ENCODE peak calls at places on chromosomes 6 and 20, in four cellular contexts. One of them, this sample, is unnamed. For H3K4me1, the result is how much of the 10 kb centered on the place peaks cover.

GRCh38 chr6:85675030-85675819 is 32.5 kb upstream of the SYNCRIP start:
- DNase-seq in PC-9: peak
- DNase-seq in fibroblast of lung: peak
- DNase-seq in DND-41: no peak
- DNase-seq in this sample: peak

GRCh38 chr20:32112862-32113261 is 3.3 kb downstream of the TM9SF4 start:
- DNase-seq in DND-41: no peak
- DNase-seq in PC-9: peak
- DNase-seq in fibroblast of lung: no peak
- DNase-seq in this sample: no peak

GRCh38 chr6:81750660-81751387 is 1.7 kb downstream of the TENT5A start:
- DNase-seq in PC-9: no peak
- DNase-seq in fibroblast of lung: no peak
- DNase-seq in DND-41: no peak
- DNase-seq in this sample: peak

GRCh38 chr6:12293931-12294800 is 4.0 kb downstream of the EDN1 start:
- DNase-seq in DND-41: no peak
- DNase-seq in fibroblast of lung: no peak
- DNase-seq in PC-9: no peak
- DNase-seq in this sample: no peak

GRCh38 chr20:63941282-63942060 is 14.7 kb downstream of the UCKL1 start:
- DNase-seq in DND-41: peak
- DNase-seq in fibroblast of lung: no peak
- DNase-seq in PC-9: no peak
- DNase-seq in this sample: peak

GRCh38 chr6:85460154-85460950 is 10.5 kb downstream of the NT5E start:
- DNase-seq in PC-9: no peak
- DNase-seq in fibroblast of lung: no peak
- DNase-seq in DND-41: no peak
- DNase-seq in this sample: no peak

GRCh38 chr20:56414842-56415765 is 3.0 kb downstream of the CASS4 start:
- DNase-seq in PC-9: no peak
- DNase-seq in DND-41: no peak
- DNase-seq in fibroblast of lung: peak
- DNase-seq in this sample: no peak

GRCh38 chr6:161198176-161198575 is 75.7 kb downstream of the AGPAT4 start:
- DNase-seq in fibroblast of lung: peak
- DNase-seq in DND-41: no peak
- DNase-seq in PC-9: no peak
- DNase-seq in this sample: no peak

DNA sequence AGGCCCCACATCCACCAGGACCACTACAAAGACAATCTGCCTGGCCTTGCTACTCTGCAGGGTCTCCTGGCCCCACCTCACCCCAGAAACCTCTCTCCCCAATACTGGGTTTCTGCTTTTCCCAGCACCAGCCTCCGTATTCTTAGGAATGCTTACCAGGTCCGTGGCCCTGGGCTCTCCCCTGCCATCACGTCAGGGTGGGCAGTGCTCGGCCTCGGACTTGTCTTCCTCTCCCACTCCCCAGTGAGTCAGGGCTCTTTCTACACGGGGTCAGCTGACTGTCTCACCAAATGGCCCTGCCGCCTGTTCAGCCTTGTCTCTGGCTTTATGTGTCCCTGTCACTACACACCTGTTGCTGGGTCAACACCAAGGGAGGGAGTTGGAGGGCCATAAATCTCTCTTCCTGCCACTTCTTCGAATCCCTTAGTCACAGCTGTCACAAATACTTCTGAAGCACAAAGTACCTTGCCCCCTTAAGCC is 3.2 kb downstream of the NNAT start:
- DNase-seq in DND-41: no peak
- DNase-seq in PC-9: no peak
- DNase-seq in fibroblast of lung: no peak
- DNase-seq in this sample: no peak
- H3K4me1 ChIP-seq in DND-41: under half
- H3K4me1 ChIP-seq in PC-9: under half
- H3K4me1 ChIP-seq in fibroblast of lung: under half
- H3K4me1 ChIP-seq in this sample: under half

DNA sequence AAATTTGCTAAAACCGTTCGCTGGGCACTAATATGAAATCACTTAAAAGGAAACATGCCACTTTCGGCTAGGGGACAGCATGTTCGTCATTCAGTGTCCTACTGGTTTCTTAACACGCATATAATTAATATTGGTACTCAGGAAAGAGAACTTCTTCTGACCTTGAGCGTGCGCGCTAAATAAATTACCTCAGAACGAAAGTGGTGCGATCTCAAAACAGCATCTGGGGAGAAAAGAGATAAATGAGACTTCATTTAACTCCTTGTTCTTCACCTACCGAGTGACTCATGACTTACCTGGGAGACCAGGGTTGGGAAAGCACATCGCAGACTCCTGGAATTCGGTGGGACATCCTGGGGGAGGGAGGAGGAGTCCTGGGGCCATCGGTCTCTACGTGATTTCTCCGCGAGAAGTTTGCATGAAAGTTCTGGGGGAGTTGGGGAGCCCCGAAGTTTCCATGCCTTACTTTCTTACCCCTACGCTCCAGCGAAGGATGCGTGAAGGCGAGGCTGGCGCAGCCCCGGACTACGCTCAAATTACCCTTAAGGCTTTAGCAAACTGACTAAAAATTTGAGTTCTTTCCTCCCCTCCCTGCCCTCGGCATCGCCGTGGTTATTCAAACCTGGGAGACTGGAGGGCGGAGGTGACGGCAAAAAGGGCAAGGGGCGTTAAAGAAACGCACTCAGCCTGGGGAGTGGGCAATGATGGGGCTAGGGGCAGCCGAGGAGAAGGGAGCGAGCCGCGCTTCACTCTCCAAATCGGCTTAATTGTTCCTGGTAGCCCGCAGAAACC is 1.1 kb upstream of the BEND6 start:
- DNase-seq in DND-41: no peak
- DNase-seq in fibroblast of lung: peak
- DNase-seq in PC-9: peak
- DNase-seq in this sample: no peak
- H2AFZ ChIP-seq in DND-41: no peak
- H2AFZ ChIP-seq in fibroblast of lung: peak
- H2AFZ ChIP-seq in PC-9: peak
- H2AFZ ChIP-seq in this sample: peak

GRCh38 chr20:836188-836587 is 2.7 kb downstream of the FAM110A start:
- DNase-seq in fibroblast of lung: no peak
- DNase-seq in PC-9: no peak
- DNase-seq in DND-41: no peak
- DNase-seq in this sample: no peak
- H3K4me1 ChIP-seq in fibroblast of lung: under half
- H3K4me1 ChIP-seq in PC-9: under half
- H3K4me1 ChIP-seq in DND-41: under half
- H3K4me1 ChIP-seq in this sample: under half

GRCh38 chr6:135578976-135579375 is 81.4 kb upstream of the AHI1 start:
- DNase-seq in fibroblast of lung: no peak
- DNase-seq in DND-41: no peak
- DNase-seq in PC-9: no peak
- DNase-seq in this sample: no peak

GRCh38 chr6:135581211-135581610 is 83.7 kb upstream of the AHI1 start:
- DNase-seq in fibroblast of lung: no peak
- DNase-seq in DND-41: no peak
- DNase-seq in PC-9: no peak
- DNase-seq in this sample: no peak

GRCh38 chr6:135576055-135576454 is 78.5 kb upstream of the AHI1 start:
- DNase-seq in PC-9: no peak
- DNase-seq in fibroblast of lung: peak
- DNase-seq in DND-41: no peak
- DNase-seq in this sample: peak

GRCh38 chr6:135575629-135576028 is 78.1 kb upstream of the AHI1 start:
- DNase-seq in DND-41: no peak
- DNase-seq in PC-9: no peak
- DNase-seq in fibroblast of lung: no peak
- DNase-seq in this sample: no peak

DNA sequence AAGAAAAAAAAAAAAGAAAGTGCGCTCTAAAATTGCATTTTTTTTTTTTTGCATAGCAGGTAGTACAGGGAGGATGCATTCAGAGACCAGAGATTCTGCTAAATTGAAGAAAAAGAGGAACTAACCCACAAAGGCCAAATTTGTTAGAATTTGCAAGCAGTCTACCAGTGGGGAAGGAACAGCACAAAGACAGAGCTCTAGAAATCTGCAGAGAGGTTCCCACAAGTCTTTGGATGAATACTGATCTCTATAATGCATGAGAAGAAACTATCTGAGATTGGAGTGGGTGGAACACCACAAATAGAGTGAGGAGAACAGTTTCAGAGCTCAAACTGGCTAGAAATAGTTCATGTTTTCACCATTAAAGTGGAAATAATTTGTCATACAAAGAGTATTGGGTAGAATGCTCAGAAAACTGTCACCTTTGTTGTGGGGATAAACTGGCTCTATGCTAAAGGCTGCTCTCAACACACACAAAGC is 79.6 kb upstream of the AHI1 start:
- DNase-seq in fibroblast of lung: no peak
- DNase-seq in PC-9: no peak
- DNase-seq in DND-41: no peak
- DNase-seq in this sample: peak
- H2AFZ ChIP-seq in fibroblast of lung: no peak
- H2AFZ ChIP-seq in PC-9: no peak
- H2AFZ ChIP-seq in DND-41: no peak
- H2AFZ ChIP-seq in this sample: no peak

GRCh38 chr20:50288128-50288623 is 97.5 kb downstream of the CEBPB start:
- DNase-seq in PC-9: no peak
- DNase-seq in fibroblast of lung: no peak
- DNase-seq in DND-41: no peak
- DNase-seq in this sample: no peak

GRCh38 chr20:50291428-50292323 is 101.0 kb downstream of the CEBPB start:
- DNase-seq in fibroblast of lung: no peak
- DNase-seq in PC-9: no peak
- DNase-seq in DND-41: no peak
- DNase-seq in this sample: peak

GRCh38 chr20:50287512-50287911 is 96.9 kb downstream of the CEBPB start:
- DNase-seq in DND-41: no peak
- DNase-seq in PC-9: no peak
- DNase-seq in fibroblast of lung: no peak
- DNase-seq in this sample: no peak

GRCh38 chr20:50290815-50291214 is 100.2 kb downstream of the CEBPB start:
- DNase-seq in fibroblast of lung: no peak
- DNase-seq in DND-41: no peak
- DNase-seq in PC-9: no peak
- DNase-seq in this sample: peak

GRCh38 chr20:50289581-50289980 is 99.0 kb downstream of the CEBPB start:
- DNase-seq in PC-9: no peak
- DNase-seq in fibroblast of lung: no peak
- DNase-seq in DND-41: no peak
- DNase-seq in this sample: peak
- H3K4me1 ChIP-seq in PC-9: half or more
- H3K4me1 ChIP-seq in fibroblast of lung: under half
- H3K4me1 ChIP-seq in DND-41: under half
- H3K4me1 ChIP-seq in this sample: under half

GRCh38 chr6:106098383-106099234 is 12.5 kb downstream of the PRDM1 start:
- DNase-seq in PC-9: peak
- DNase-seq in fibroblast of lung: peak
- DNase-seq in DND-41: no peak
- DNase-seq in this sample: no peak
- H2AFZ ChIP-seq in PC-9: peak
- H2AFZ ChIP-seq in fibroblast of lung: peak
- H2AFZ ChIP-seq in DND-41: peak
- H2AFZ ChIP-seq in this sample: peak

GRCh38 chr20:14491436-14491835 is 154.0 kb upstream of the FLRT3 start:
- DNase-seq in fibroblast of lung: no peak
- DNase-seq in DND-41: no peak
- DNase-seq in PC-9: no peak
- DNase-seq in this sample: no peak
- H3K4me1 ChIP-seq in fibroblast of lung: under half
- H3K4me1 ChIP-seq in DND-41: under half
- H3K4me1 ChIP-seq in PC-9: under half
- H3K4me1 ChIP-seq in this sample: under half

GRCh38 chr6:39377530-39377929 is 55.0 kb upstream of the KCNK16 start:
- DNase-seq in PC-9: peak
- DNase-seq in DND-41: peak
- DNase-seq in fibroblast of lung: peak
- DNase-seq in this sample: peak

GRCh38 chr6:39370021-39370420 is 47.5 kb upstream of the KCNK16 start:
- DNase-seq in DND-41: no peak
- DNase-seq in fibroblast of lung: no peak
- DNase-seq in PC-9: no peak
- DNase-seq in this sample: no peak

GRCh38 chr6:39378175-39378889 is 55.8 kb upstream of the KCNK16 start:
- DNase-seq in PC-9: no peak
- DNase-seq in DND-41: no peak
- DNase-seq in fibroblast of lung: no peak
- DNase-seq in this sample: peak

GRCh38 chr6:39379026-39379425 is 56.5 kb upstream of the KCNK16 start:
- DNase-seq in PC-9: no peak
- DNase-seq in DND-41: no peak
- DNase-seq in fibroblast of lung: no peak
- DNase-seq in this sample: peak

GRCh38 chr6:39375405-39375804 is 52.9 kb upstream of the KCNK16 start:
- DNase-seq in fibroblast of lung: no peak
- DNase-seq in PC-9: no peak
- DNase-seq in DND-41: no peak
- DNase-seq in this sample: no peak
- H2AFZ ChIP-seq in fibroblast of lung: no peak
- H2AFZ ChIP-seq in PC-9: no peak
- H2AFZ ChIP-seq in DND-41: no peak
- H2AFZ ChIP-seq in this sample: no peak

DNA sequence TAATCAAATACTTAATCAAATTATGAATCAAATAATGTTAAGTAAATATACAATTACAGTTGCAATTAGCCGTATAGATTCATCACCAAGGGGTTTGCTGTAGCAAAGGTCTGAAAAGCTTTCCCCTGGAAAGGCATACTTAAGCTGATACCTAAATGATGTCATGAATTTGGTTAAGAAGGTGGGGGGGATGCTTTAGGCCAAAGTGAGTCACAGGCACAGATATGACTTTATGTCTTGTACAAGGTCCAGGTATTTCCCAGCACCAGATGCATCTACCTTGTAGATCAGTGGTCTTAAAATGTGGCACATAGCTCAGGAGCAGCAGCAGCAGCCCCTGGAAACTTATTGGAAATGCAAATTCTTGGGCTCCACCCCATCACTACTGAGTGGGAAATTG is 557.3 kb upstream of the CDH4 start:
- DNase-seq in DND-41: no peak
- DNase-seq in PC-9: no peak
- DNase-seq in fibroblast of lung: peak
- DNase-seq in this sample: no peak
- H3K4me1 ChIP-seq in DND-41: under half
- H3K4me1 ChIP-seq in PC-9: under half
- H3K4me1 ChIP-seq in fibroblast of lung: under half
- H3K4me1 ChIP-seq in this sample: under half

GRCh38 chr6:44805239-44805849 is 417.8 kb downstream of the CDC5L start:
- DNase-seq in DND-41: no peak
- DNase-seq in PC-9: no peak
- DNase-seq in fibroblast of lung: peak
- DNase-seq in this sample: no peak
- H2AFZ ChIP-seq in DND-41: no peak
- H2AFZ ChIP-seq in PC-9: no peak
- H2AFZ ChIP-seq in fibroblast of lung: no peak
- H2AFZ ChIP-seq in this sample: no peak

This sample was measured in osteoblast.